ENCODE peak calls at places on chromosome 1, in five cellular contexts. Y, W, K, P and J are unnamed samples.

GRCh38 chr1:203968728-203969127 is 104.2 kb upstream of the SOX13 start:
- DNase-seq in W (no peak), K (no peak), P (no peak), Y (no peak), J (no peak)

GRCh38 chr1:89912073-89912472 is 82.8 kb upstream of the ZNF326 start:
- DNase-seq in W (no peak), P (peak), K (peak), Y (no peak), J (no peak)

GRCh38 chr1:223731076-223731770 is 18.9 kb downstream of the CAPN2 start:
- DNase-seq in K (peak), W (peak), P (peak), Y (no peak), J (no peak)

GRCh38 chr1:56415720-56416119 is 163.6 kb downstream of the PLPP3 start:
- DNase-seq in W (no peak), K (no peak), P (no peak), Y (no peak), J (no peak)

GRCh38 chr1:92125204-92125603 is 45.1 kb downstream of the BTBD8 start:
- DNase-seq in W (no peak), Y (no peak), K (no peak), P (no peak), J (no peak)

GRCh38 chr1:154784924-154785531 is 85.1 kb downstream of the KCNN3 start:
- DNase-seq in W (no peak), K (no peak), P (no peak), Y (peak), J (no peak)

GRCh38 chr1:178628637-178629548 is 96.2 kb upstream of the RALGPS2 start:
- DNase-seq in K (peak), P (peak), Y (no peak), W (no peak), J (no peak)

GRCh38 chr1:65343286-65343685 is 33.9 kb downstream of the DNAJC6 start:
- DNase-seq in P (peak), K (no peak), Y (no peak), W (peak), J (no peak)

GRCh38 chr1:47393141-47393540 is 22.9 kb upstream of the FOXE3 start:
- DNase-seq in K (no peak), P (no peak), W (no peak), Y (no peak), J (no peak)

GRCh38 chr1:60848583-60849188 is 233.7 kb upstream of the NFIA start:
- DNase-seq in P (peak), W (peak), K (peak), Y (no peak), J (peak)

GRCh38 chr1:78440381-78440793 is 50.4 kb upstream of the PTGFR start:
- DNase-seq in W (peak), K (no peak), P (peak), Y (no peak), J (no peak)

GRCh38 chr1:115671176-115672062 is 29.6 kb downstream of the VANGL1 start:
- DNase-seq in K (no peak), W (no peak), Y (no peak), P (no peak), J (peak)

GRCh38 chr1:208004851-208005250 is 93.9 kb upstream of the CD34 start:
- DNase-seq in P (peak), K (peak), W (no peak), Y (no peak), J (no peak)